ENCODE peak calls at places on chromosomes 11 and 22, in five cellular contexts. One of them, this sample, is unnamed.

GRCh38 chr11:110059706-110060430 is 33.3 kb upstream of the ZC3H12C start:
- DNase-seq in neural progenitor cell: no peak
- DNase-seq in adrenal gland: no peak
- DNase-seq in HepG2: no peak
- DNase-seq in HCT116: no peak
- DNase-seq in this sample: peak; percentile 74

GRCh38 chr11:46350695-46351094 is 3.4 kb downstream of the DGKZ start:
- DNase-seq in adrenal gland: no peak
- DNase-seq in HepG2: no peak
- DNase-seq in HCT116: no peak
- DNase-seq in neural progenitor cell: no peak
- DNase-seq in this sample: no peak

GRCh38 chr22:43174941-43175531 is 11.9 kb downstream of the TTLL12 start:
- DNase-seq in HepG2: no peak
- DNase-seq in adrenal gland: no peak
- DNase-seq in HCT116: no peak
- DNase-seq in neural progenitor cell: no peak
- DNase-seq in this sample: peak; percentile 12

GRCh38 chr11:132114743-132115142 is 744.3 kb downstream of the NTM start:
- DNase-seq in adrenal gland: no peak
- DNase-seq in HCT116: no peak
- DNase-seq in HepG2: no peak
- DNase-seq in neural progenitor cell: no peak
- DNase-seq in this sample: no peak

GRCh38 chr11:68386331-68386978 is 74.1 kb downstream of the LRP5 start:
- DNase-seq in adrenal gland: no peak
- DNase-seq in neural progenitor cell: no peak
- DNase-seq in HCT116: peak; percentile 13
- DNase-seq in HepG2: no peak
- DNase-seq in this sample: no peak

GRCh38 chr11:19389787-19390303 is 149.1 kb upstream of the E2F8 start:
- DNase-seq in HCT116: no peak
- DNase-seq in neural progenitor cell: no peak
- DNase-seq in HepG2: peak; percentile 27
- DNase-seq in adrenal gland: peak; percentile 76
- DNase-seq in this sample: no peak

GRCh38 chr22:34993548-34993947 is 72.4 kb upstream of the ISX start:
- DNase-seq in neural progenitor cell: no peak
- DNase-seq in HCT116: no peak
- DNase-seq in HepG2: no peak
- DNase-seq in adrenal gland: no peak
- DNase-seq in this sample: no peak

GRCh38 chr11:43802509-43802908 is 78.1 kb upstream of the ALKBH3 start:
- DNase-seq in HCT116: no peak
- DNase-seq in HepG2: peak; percentile 7
- DNase-seq in neural progenitor cell: no peak
- DNase-seq in adrenal gland: no peak
- DNase-seq in this sample: no peak

GRCh38 chr11:995058-995751 is 41.3 kb downstream of the MUC6 start:
- DNase-seq in HCT116: no peak
- DNase-seq in HepG2: no peak
- DNase-seq in adrenal gland: no peak
- DNase-seq in neural progenitor cell: no peak
- DNase-seq in this sample: no peak

GRCh38 chr11:132772712-132773545 is 759.4 kb downstream of the OPCML start:
- DNase-seq in adrenal gland: no peak
- DNase-seq in HCT116: no peak
- DNase-seq in HepG2: no peak
- DNase-seq in neural progenitor cell: peak; percentile 83
- DNase-seq in this sample: no peak

GRCh38 chr22:39240841-39241631 is 3.7 kb downstream of the PDGFB start:
- DNase-seq in HepG2: peak; percentile 91
- DNase-seq in adrenal gland: peak; percentile 82
- DNase-seq in HCT116: peak; percentile 64
- DNase-seq in neural progenitor cell: peak; percentile 35
- DNase-seq in this sample: peak; percentile 78

GRCh38 chr11:111406589-111406988 is 27.5 kb upstream of the POU2AF1 start:
- DNase-seq in HepG2: no peak
- DNase-seq in adrenal gland: no peak
- DNase-seq in neural progenitor cell: no peak
- DNase-seq in HCT116: no peak
- DNase-seq in this sample: no peak

GRCh38 chr11:77401486-77402217 is 72.2 kb downstream of the PAK1 start:
- DNase-seq in HepG2: no peak
- DNase-seq in adrenal gland: no peak
- DNase-seq in neural progenitor cell: no peak
- DNase-seq in HCT116: no peak
- DNase-seq in this sample: peak; percentile 42

GRCh38 chr11:9787260-9787659 is 123.4 kb downstream of the SWAP70 start:
- DNase-seq in HCT116: no peak
- DNase-seq in neural progenitor cell: no peak
- DNase-seq in HepG2: no peak
- DNase-seq in adrenal gland: no peak
- DNase-seq in this sample: no peak
- TF ChIP-seq CTCF in HCT116: no peak
- TF ChIP-seq CTCF in neural progenitor cell: no peak
- TF ChIP-seq CTCF in HepG2: no peak
- TF ChIP-seq CTCF in adrenal gland: no peak
- TF ChIP-seq CTCF in this sample: no peak

GRCh38 chr22:17906978-17907730 is 117.2 kb downstream of the MICAL3 start:
- DNase-seq in HepG2: no peak
- DNase-seq in HCT116: no peak
- DNase-seq in neural progenitor cell: no peak
- DNase-seq in adrenal gland: no peak
- DNase-seq in this sample: no peak

GRCh38 chr22:17905445-17905844 is 118.9 kb downstream of the MICAL3 start:
- DNase-seq in adrenal gland: no peak
- DNase-seq in neural progenitor cell: no peak
- DNase-seq in HepG2: no peak
- DNase-seq in HCT116: no peak
- DNase-seq in this sample: no peak

GRCh38 chr22:17910561-17911311 is 113.6 kb downstream of the MICAL3 start:
- DNase-seq in adrenal gland: peak; percentile 96
- DNase-seq in neural progenitor cell: peak; percentile 71
- DNase-seq in HCT116: no peak
- DNase-seq in HepG2: no peak
- DNase-seq in this sample: peak; percentile 62

GRCh38 chr22:17911312-17911705 is 113.1 kb downstream of the MICAL3 start:
- DNase-seq in HepG2: no peak
- DNase-seq in HCT116: no peak
- DNase-seq in neural progenitor cell: no peak
- DNase-seq in adrenal gland: no peak
- DNase-seq in this sample: no peak

DNA sequence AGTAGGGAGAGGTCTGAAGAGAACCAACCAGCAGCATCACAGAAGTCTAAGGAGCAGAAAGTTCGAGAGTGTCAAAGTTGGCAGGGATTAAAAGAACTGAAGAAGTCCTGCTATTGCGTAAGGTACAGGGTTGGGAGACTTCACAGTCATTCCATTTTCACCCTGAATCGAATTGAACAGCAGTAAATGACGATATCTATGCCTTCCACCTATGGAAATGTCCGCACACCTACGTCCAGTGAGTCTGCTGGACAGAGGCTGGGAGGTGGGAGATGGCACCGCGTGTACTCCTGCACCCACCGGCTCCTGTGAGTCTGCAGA is 116.7 kb downstream of the MICAL3 start:
- DNase-seq in HCT116: no peak
- DNase-seq in neural progenitor cell: no peak
- DNase-seq in HepG2: no peak
- DNase-seq in adrenal gland: no peak
- DNase-seq in this sample: no peak
- H3K4me1 ChIP-seq in HCT116: peaks cover 34% of the 10 kb centered on the region
- H3K4me1 ChIP-seq in neural progenitor cell: peaks cover 35% of the 10 kb centered on the region
- H3K4me1 ChIP-seq in HepG2: peaks cover 7% of the 10 kb centered on the region
- H3K4me1 ChIP-seq in adrenal gland: peaks cover 28% of the 10 kb centered on the region
- H3K4me1 ChIP-seq in this sample: no peaks in the 10 kb centered on the region

DNA sequence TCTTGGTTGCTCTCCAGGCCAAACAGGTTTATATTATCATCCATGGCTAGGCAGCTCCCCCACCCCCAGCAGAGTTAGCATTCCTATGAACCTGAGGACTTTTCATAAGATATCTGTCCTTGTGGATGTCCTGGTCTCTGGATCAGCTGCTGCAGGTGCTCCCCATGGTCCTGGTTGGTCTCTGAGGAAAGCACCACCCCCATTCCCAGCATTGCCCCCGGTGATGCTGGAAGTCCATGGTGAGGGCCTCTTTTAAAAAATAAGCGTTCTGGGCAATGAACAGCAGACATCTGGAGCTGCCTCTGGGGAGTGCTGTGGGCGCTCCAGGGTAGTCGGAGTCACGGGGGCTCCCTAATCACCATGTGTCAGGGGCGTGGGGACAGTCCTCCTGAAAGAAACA is 26.6 kb downstream of the DKK3 start:
- DNase-seq in adrenal gland: no peak
- DNase-seq in neural progenitor cell: no peak
- DNase-seq in HepG2: no peak
- DNase-seq in HCT116: no peak
- DNase-seq in this sample: no peak
- H3K27ac ChIP-seq in adrenal gland: no peak overlapping the region
- H3K27ac ChIP-seq in neural progenitor cell: no peak overlapping the region
- H3K27ac ChIP-seq in HepG2: no peak overlapping the region
- H3K27ac ChIP-seq in HCT116: no peak overlapping the region
- H3K27ac ChIP-seq in this sample: no peak overlapping the region

GRCh38 chr22:36510966-36511881 is 4.4 kb upstream of the FOXRED2 start:
- DNase-seq in HepG2: peak; percentile 54
- DNase-seq in adrenal gland: peak; percentile 79
- DNase-seq in HCT116: no peak
- DNase-seq in neural progenitor cell: peak; percentile 74
- DNase-seq in this sample: no peak
- TF ChIP-seq CTCF in HepG2: peak; percentile 49
- TF ChIP-seq CTCF in adrenal gland: peak; percentile 46
- TF ChIP-seq CTCF in HCT116: peak; percentile 57
- TF ChIP-seq CTCF in neural progenitor cell: peak; percentile 60
- TF ChIP-seq CTCF in this sample: peak; percentile 69

DNA sequence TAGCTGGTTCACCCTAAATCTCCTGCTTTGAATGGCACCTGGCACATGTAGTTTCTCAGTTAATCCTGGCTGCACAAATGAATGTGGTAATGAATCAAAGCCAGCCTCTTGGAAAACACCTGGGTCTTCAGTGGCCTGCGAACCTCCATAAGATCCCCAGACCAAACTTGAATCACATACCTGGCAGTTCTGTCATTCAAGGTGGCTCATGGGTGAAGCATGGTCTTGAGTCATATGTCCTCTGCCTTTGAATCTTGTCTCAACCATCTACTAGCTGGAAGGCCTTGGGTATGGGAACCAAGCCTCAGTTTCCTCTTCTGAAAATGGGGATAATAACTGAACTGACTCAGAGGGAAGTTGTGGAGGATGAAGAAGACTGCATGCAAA is 549.4 kb downstream of the MIAT start:
- DNase-seq in HCT116: no peak
- DNase-seq in neural progenitor cell: no peak
- DNase-seq in adrenal gland: no peak
- DNase-seq in HepG2: no peak
- DNase-seq in this sample: peak; percentile 89
- H3K4me1 ChIP-seq in HCT116: peaks cover 21% of the 10 kb centered on the region
- H3K4me1 ChIP-seq in neural progenitor cell: peaks cover 14% of the 10 kb centered on the region
- H3K4me1 ChIP-seq in adrenal gland: no peaks in the 10 kb centered on the region
- H3K4me1 ChIP-seq in HepG2: no peaks in the 10 kb centered on the region
- H3K4me1 ChIP-seq in this sample: peaks cover 36% of the 10 kb centered on the region

DNA sequence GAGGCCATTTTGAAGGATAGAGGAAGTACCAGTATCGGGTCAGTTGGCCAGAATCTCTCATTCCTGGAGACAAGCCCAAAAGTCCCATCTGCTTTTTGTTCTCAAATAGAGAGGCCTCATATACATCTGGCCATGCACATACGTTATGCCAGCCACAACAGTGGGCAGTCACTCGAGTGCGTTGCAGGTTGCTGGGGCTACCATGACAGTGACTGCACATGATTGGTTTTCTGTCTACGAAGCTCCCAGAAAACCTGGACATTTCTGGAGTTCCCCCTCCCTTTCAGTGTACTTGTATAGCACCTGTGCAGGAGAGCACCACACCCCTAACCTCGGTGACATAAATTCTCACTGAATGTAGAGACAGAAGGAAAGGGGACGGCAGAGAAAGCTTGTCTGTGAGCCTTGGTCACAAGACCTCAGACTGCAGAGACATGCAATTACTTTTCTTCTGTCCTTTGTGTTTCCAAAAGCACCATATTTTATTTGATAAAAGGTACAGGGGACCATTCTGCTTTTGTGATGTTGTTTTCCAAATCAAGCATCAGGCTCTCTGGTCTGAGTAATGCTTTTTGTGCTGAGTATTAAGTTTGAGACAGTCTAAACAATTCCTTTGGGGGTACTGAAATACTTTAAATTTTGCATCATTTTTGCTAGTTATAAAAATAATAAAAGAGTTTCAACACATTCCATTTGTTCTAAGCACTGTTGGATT is 62.0 kb downstream of the C22orf31 start:
- DNase-seq in neural progenitor cell: no peak
- DNase-seq in HCT116: no peak
- DNase-seq in HepG2: no peak
- DNase-seq in adrenal gland: no peak
- DNase-seq in this sample: no peak
- H3K27ac ChIP-seq in neural progenitor cell: no peak overlapping the region
- H3K27ac ChIP-seq in HCT116: no peak overlapping the region
- H3K27ac ChIP-seq in HepG2: peak overlapping the region; percentile 54
- H3K27ac ChIP-seq in adrenal gland: no peak overlapping the region
- H3K27ac ChIP-seq in this sample: no peak overlapping the region

GRCh38 chr11:60589611-60590010 is 74.4 kb downstream of the MS4A13 start:
- DNase-seq in HCT116: peak; percentile 8
- DNase-seq in HepG2: no peak
- DNase-seq in neural progenitor cell: no peak
- DNase-seq in adrenal gland: no peak
- DNase-seq in this sample: no peak
- TF ChIP-seq CTCF in HCT116: peak; percentile 64
- TF ChIP-seq CTCF in HepG2: no peak
- TF ChIP-seq CTCF in neural progenitor cell: peak; percentile 50
- TF ChIP-seq CTCF in adrenal gland: no peak
- TF ChIP-seq CTCF in this sample: no peak

GRCh38 chr22:33867118-33867863 is 53.0 kb downstream of the LARGE1 start:
- DNase-seq in adrenal gland: peak; percentile 66
- DNase-seq in HCT116: no peak
- DNase-seq in neural progenitor cell: no peak
- DNase-seq in HepG2: peak; percentile 48
- DNase-seq in this sample: peak; percentile 9

GRCh38 chr22:33873186-33873585 is 47.1 kb downstream of the LARGE1 start:
- DNase-seq in adrenal gland: peak; percentile 56
- DNase-seq in HCT116: no peak
- DNase-seq in HepG2: no peak
- DNase-seq in neural progenitor cell: no peak
- DNase-seq in this sample: no peak

GRCh38 chr22:33871935-33872334 is 48.3 kb downstream of the LARGE1 start:
- DNase-seq in HCT116: no peak
- DNase-seq in neural progenitor cell: no peak
- DNase-seq in HepG2: no peak
- DNase-seq in adrenal gland: no peak
- DNase-seq in this sample: no peak

GRCh38 chr22:33866521-33866920 is 53.8 kb downstream of the LARGE1 start:
- DNase-seq in neural progenitor cell: no peak
- DNase-seq in HepG2: no peak
- DNase-seq in HCT116: no peak
- DNase-seq in adrenal gland: no peak
- DNase-seq in this sample: no peak

GRCh38 chr22:33869946-33870345 is 50.3 kb downstream of the LARGE1 start:
- DNase-seq in adrenal gland: no peak
- DNase-seq in HepG2: peak; percentile 11
- DNase-seq in neural progenitor cell: no peak
- DNase-seq in HCT116: no peak
- DNase-seq in this sample: no peak
- H3K4me1 ChIP-seq in adrenal gland: peaks cover 11% of the 10 kb centered on the region
- H3K4me1 ChIP-seq in HepG2: peaks cover 34% of the 10 kb centered on the region
- H3K4me1 ChIP-seq in neural progenitor cell: peaks cover 23% of the 10 kb centered on the region
- H3K4me1 ChIP-seq in HCT116: no peaks in the 10 kb centered on the region
- H3K4me1 ChIP-seq in this sample: no peaks in the 10 kb centered on the region